ENCODE peak calls at places on chromosomes 11 and 22, in five cellular contexts. V is SK-N-MC, F is sigmoid colon, J is tibial nerve, R is left ventricle myocardium inferior. Y is an unnamed sample.

GRCh38 chr11:12449961-12450715 is 72.8 kb downstream of the PARVA start:
- DNase-seq in J (no peak), F (no peak), R (no peak), V (no peak), Y (no peak)

GRCh38 chr11:110098645-110099044 is 5.5 kb downstream of the ZC3H12C start:
- DNase-seq in F (no peak), V (no peak), R (no peak), J (no peak), Y (no peak)

GRCh38 chr11:110050201-110050506 is 43.0 kb upstream of the ZC3H12C start:
- DNase-seq in V (no peak), R (no peak), F (no peak), J (no peak), Y (no peak)

GRCh38 chr22:31177420-31178162 is 17.6 kb downstream of the RNF185 start:
- DNase-seq in V (no peak), F (no peak), J (no peak), R (no peak), Y (no peak)

GRCh38 chr22:47067331-47067890 is 305.0 kb downstream of the TBC1D22A start:
- DNase-seq in F (no peak), J (no peak), R (peak; percentile 7), V (no peak), Y (no peak)

GRCh38 chr11:41612415-41612814 is 153.0 kb upstream of the LRRC4C start:
- DNase-seq in R (no peak), F (no peak), V (no peak), J (no peak), Y (no peak)

GRCh38 chr11:34731596-34731995 is 110.7 kb downstream of the EHF start:
- DNase-seq in F (no peak), V (no peak), J (no peak), R (no peak), Y (no peak)

GRCh38 chr22:19717691-19718254 is 3.5 kb downstream of the SEPTIN5 start:
- DNase-seq in R (peak; percentile 81), F (peak; percentile 86), J (peak; percentile 53), V (no peak), Y (no peak)

GRCh38 chr11:43920598-43921419 is 21.6 kb upstream of the C11orf96 start:
- DNase-seq in J (peak; percentile 61), V (no peak), R (peak; percentile 43), F (peak; percentile 91), Y (peak; percentile 93)

GRCh38 chr11:134592391-134592990 is 180.4 kb upstream of the B3GAT1 start:
- DNase-seq in V (no peak), F (no peak), R (no peak), J (no peak), Y (peak; percentile 24)

GRCh38 chr11:95693298-95693697 is 96.3 kb downstream of the FAM76B start:
- DNase-seq in V (no peak), F (no peak), J (no peak), R (no peak), Y (no peak)

GRCh38 chr22:31958625-31959239 is 14.4 kb downstream of the YWHAH start:
- DNase-seq in F (no peak), V (no peak), R (no peak), J (no peak), Y (no peak)

GRCh38 chr11:36065436-36065835 is 121.6 kb downstream of the LDLRAD3 start:
- DNase-seq in F (no peak), V (no peak), R (no peak), J (no peak), Y (no peak)

GRCh38 chr11:20618083-20618482 is 18.7 kb downstream of the SLC6A5 start:
- DNase-seq in R (no peak), J (no peak), V (no peak), F (no peak), Y (no peak)

GRCh38 chr11:10109836-10110235 is 184.2 kb downstream of the SBF2 start:
- DNase-seq in F (no peak), V (peak; percentile 63), R (no peak), J (no peak), Y (no peak)

GRCh38 chr11:64305075-64305690 is at the start of gene ESRRA:
- DNase-seq in F (peak; percentile 100), V (peak; percentile 96), R (peak; percentile 100), J (peak; percentile 100), Y (peak; percentile 99)

GRCh38 chr11:61545921-61546320 is 35.0 kb downstream of the SYT7 start:
- DNase-seq in F (no peak), V (no peak), J (no peak), R (no peak), Y (no peak)

GRCh38 chr11:92111291-92111690 is 113.3 kb upstream of the FAT3 start:
- DNase-seq in V (no peak), R (no peak), J (no peak), F (no peak), Y (no peak)

GRCh38 chr11:119340335-119341221 is at the start of gene C1QTNF5:
- DNase-seq in R (peak; percentile 91), F (peak; percentile 96), V (no peak), J (peak; percentile 76), Y (peak; percentile 90)

GRCh38 chr11:104700609-104701008 is 197.7 kb downstream of the CASP12 start:
- DNase-seq in F (no peak), J (no peak), R (no peak), V (no peak), Y (no peak)

GRCh38 chr11:695606-696381 is at the start of gene TMEM80:
- DNase-seq in R (peak; percentile 99), F (peak; percentile 100), V (peak; percentile 70), J (peak; percentile 99), Y (peak; percentile 99)

GRCh38 chr11:697811-698311 is 2.2 kb downstream of the TMEM80 start:
- DNase-seq in F (no peak), V (no peak), J (no peak), R (no peak), Y (no peak)

GRCh38 chr11:698493-699115 is 3.0 kb downstream of the TMEM80 start:
- DNase-seq in F (no peak), V (no peak), R (no peak), J (no peak), Y (no peak)

GRCh38 chr11:695332-695605 is 247 bp upstream of the DEAF1 start:
- DNase-seq in F (no peak), J (no peak), R (no peak), V (no peak), Y (no peak)

GRCh38 chr11:697028-697491 is 1.4 kb downstream of the TMEM80 start:
- DNase-seq in R (no peak), J (no peak), F (no peak), V (no peak), Y (no peak)
- H3K4me3 ChIP-seq in R (peak overlapping the region; percentile 89), J (no peak overlapping the region), F (peak overlapping the region; percentile 98), V (no peak overlapping the region), Y (peak overlapping the region; percentile 89)

GRCh38 chr11:2385156-2386151 is 8.3 kb downstream of the CD81 start:
- DNase-seq in F (no peak), V (no peak), R (no peak), J (no peak), Y (no peak)
- H3K27ac ChIP-seq in F (peak overlapping the region; percentile 100), V (no peak overlapping the region), R (peak overlapping the region; percentile 77), J (peak overlapping the region; percentile 99), Y (peak overlapping the region; percentile 95)

GRCh38 chr22:50222508-50222907 is 21.7 kb downstream of the SELENOO start:
- DNase-seq in V (no peak), J (no peak), R (no peak), F (peak; percentile 59), Y (no peak)
- H3K4me3 ChIP-seq in V (no peak overlapping the region), J (no peak overlapping the region), R (no peak overlapping the region), F (no peak overlapping the region), Y (no peak overlapping the region)

DNA sequence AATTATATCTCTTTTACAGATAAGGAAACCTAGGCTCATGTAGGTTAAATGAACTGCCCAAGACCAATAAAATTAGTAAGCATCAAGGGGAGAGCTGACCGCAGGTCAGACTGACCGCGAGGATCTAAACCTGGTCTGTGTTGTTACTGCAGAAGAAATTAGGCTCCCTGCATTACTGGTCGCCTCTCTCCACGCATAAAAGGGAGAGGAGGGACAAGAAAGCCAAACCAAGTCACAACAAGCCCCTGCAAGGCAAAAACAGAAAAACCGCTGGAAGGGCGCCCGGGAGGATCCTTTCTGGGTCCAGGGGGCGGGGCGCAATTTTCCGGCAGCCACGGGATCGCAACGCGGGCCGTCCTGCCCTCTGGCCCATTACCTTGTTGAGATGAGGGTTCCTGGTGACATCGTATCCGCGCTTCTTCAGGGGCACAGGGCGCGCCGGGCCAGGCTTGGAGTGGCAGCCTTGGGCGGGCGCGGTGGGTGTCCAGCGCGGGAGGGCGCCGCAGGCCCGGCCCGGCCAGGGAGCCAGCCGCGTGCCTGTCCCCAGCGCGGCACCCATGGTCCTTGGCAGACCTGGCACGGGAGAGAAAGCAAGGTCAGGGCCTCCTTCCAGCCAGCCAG is 920 bp downstream of the ME3 start:
- DNase-seq in F (peak; percentile 92), V (no peak), J (peak; percentile 37), R (peak; percentile 88), Y (peak; percentile 86)
- H3K27ac ChIP-seq in F (peak overlapping the region; percentile 92), V (no peak overlapping the region), J (peak overlapping the region; percentile 89), R (peak overlapping the region; percentile 94), Y (peak overlapping the region; percentile 98)

GRCh38 chr11:128756469-128756868 is 62.6 kb downstream of the FLI1 start:
- DNase-seq in J (no peak), V (no peak), F (no peak), R (no peak), Y (no peak)

GRCh38 chr11:128757886-128758612 is 64.2 kb downstream of the FLI1 start:
- DNase-seq in F (no peak), J (no peak), V (no peak), R (no peak), Y (no peak)

GRCh38 chr11:128759168-128759567 is 65.3 kb downstream of the FLI1 start:
- DNase-seq in F (no peak), J (no peak), V (no peak), R (no peak), Y (no peak)

GRCh38 chr11:128759597-128759996 is 65.7 kb downstream of the FLI1 start:
- DNase-seq in J (no peak), V (no peak), R (no peak), F (no peak), Y (no peak)

GRCh38 chr11:128757235-128757711 is 63.4 kb downstream of the FLI1 start:
- DNase-seq in J (no peak), R (no peak), F (no peak), V (no peak), Y (no peak)
- H3K4me3 ChIP-seq in J (no peak overlapping the region), R (no peak overlapping the region), F (no peak overlapping the region), V (no peak overlapping the region), Y (no peak overlapping the region)